ENCODE peak calls at places on chromosomes 7 and 10, in six cellular contexts. C is WERI-Rb-1; I is CD4-positive, alpha-beta T cell; N is BE2C; Y is A549; P is Panc1. W is an unnamed sample.

GRCh38 chr10:81872206-81872605 is 2.8 kb upstream of the NRG3 start:
- DNase-seq in P (no peak), I (no peak), C (peak), N (no peak), Y (no peak), W (no peak)

GRCh38 chr7:155455776-155456516 is 2.0 kb upstream of the EN2 start:
- DNase-seq in Y (no peak), P (no peak), C (no peak), I (no peak), N (no peak), W (peak)

GRCh38 chr7:134804351-134804750 is 24.9 kb downstream of the CALD1 start:
- DNase-seq in P (no peak), N (no peak), Y (no peak), C (no peak), I (no peak), W (no peak)

GRCh38 chr10:7409045-7409731 is 1.6 kb downstream of the SFMBT2 start:
- DNase-seq in P (no peak), N (peak), C (no peak), Y (peak), I (peak), W (peak)

GRCh38 chr7:92765725-92766124 is 70.6 kb downstream of the CDK6 start:
- DNase-seq in N (no peak), Y (no peak), P (no peak), I (no peak), C (no peak), W (no peak)

GRCh38 chr10:74377476-74377875 is 226.5 kb downstream of the ADK start:
- DNase-seq in Y (no peak), N (no peak), I (no peak), C (no peak), P (no peak), W (no peak)

GRCh38 chr7:2092279-2092678 is 140.5 kb downstream of the MAD1L1 start:
- DNase-seq in N (no peak), P (no peak), I (no peak), C (no peak), Y (no peak), W (no peak)

GRCh38 chr7:28984631-28985030 is 26.5 kb upstream of the TRIL start:
- DNase-seq in P (no peak), Y (peak), N (peak), I (no peak), C (no peak), W (no peak)

GRCh38 chr7:41058986-41059741 is 643.7 kb downstream of the INHBA start:
- DNase-seq in Y (no peak), I (no peak), C (no peak), N (no peak), P (no peak), W (no peak)

GRCh38 chr7:25894002-25894901 is 257.7 kb upstream of the NFE2L3 start:
- DNase-seq in N (peak), I (peak), Y (no peak), P (no peak), C (peak), W (peak)

GRCh38 chr10:91420868-91421267 is 10.7 kb downstream of the HECTD2 start:
- DNase-seq in N (no peak), P (no peak), I (no peak), Y (no peak), C (no peak), W (no peak)

GRCh38 chr7:96415293-96415940 is 93.5 kb upstream of the SLC25A13 start:
- DNase-seq in I (no peak), P (no peak), Y (no peak), C (no peak), N (no peak), W (no peak)

GRCh38 chr10:44949127-44949802 is 10.3 kb upstream of the RASSF4 start:
- DNase-seq in C (no peak), I (no peak), N (no peak), P (no peak), Y (no peak), W (no peak)

GRCh38 chr10:98253499-98253898 is 14.5 kb downstream of the LOXL4 start:
- DNase-seq in C (no peak), I (no peak), N (no peak), P (no peak), Y (no peak), W (no peak)

GRCh38 chr10:105879396-105879795 is 1238.3 kb downstream of the SORCS3 start:
- DNase-seq in I (no peak), P (no peak), C (no peak), Y (no peak), N (no peak), W (no peak)

GRCh38 chr7:15686957-15687644 is 618 bp upstream of the MEOX2 start:
- DNase-seq in C (no peak), P (no peak), N (no peak), Y (no peak), I (no peak), W (no peak)

GRCh38 chr10:132735923-132736391 is 50.0 kb downstream of the NKX6-2 start:
- DNase-seq in P (no peak), N (no peak), Y (no peak), C (no peak), I (no peak), W (no peak)

GRCh38 chr10:123474700-123475099 is 191.5 kb upstream of the GPR26 start:
- DNase-seq in N (no peak), P (no peak), Y (no peak), C (no peak), I (no peak), W (no peak)

GRCh38 chr10:62512732-62513475 is 138.7 kb downstream of the ZNF365 start:
- DNase-seq in I (no peak), C (no peak), P (no peak), N (no peak), Y (peak), W (no peak)

GRCh38 chr7:121513105-121513504 is 117.0 kb upstream of the FAM3C start:
- DNase-seq in N (no peak), Y (no peak), P (no peak), I (no peak), C (no peak), W (no peak)

GRCh38 chr7:41529831-41530230 is 173.1 kb downstream of the INHBA start:
- DNase-seq in I (no peak), P (no peak), N (no peak), C (no peak), Y (no peak), W (no peak)

GRCh38 chr7:30348083-30348560 is 63.7 kb downstream of the ZNRF2 start:
- DNase-seq in C (no peak), P (peak), N (no peak), Y (peak), I (peak), W (peak)

GRCh38 chr7:2381227-2381626 is 22.2 kb upstream of the CHST12 start:
- DNase-seq in Y (no peak), P (no peak), N (no peak), I (no peak), C (no peak), W (no peak)

DNA sequence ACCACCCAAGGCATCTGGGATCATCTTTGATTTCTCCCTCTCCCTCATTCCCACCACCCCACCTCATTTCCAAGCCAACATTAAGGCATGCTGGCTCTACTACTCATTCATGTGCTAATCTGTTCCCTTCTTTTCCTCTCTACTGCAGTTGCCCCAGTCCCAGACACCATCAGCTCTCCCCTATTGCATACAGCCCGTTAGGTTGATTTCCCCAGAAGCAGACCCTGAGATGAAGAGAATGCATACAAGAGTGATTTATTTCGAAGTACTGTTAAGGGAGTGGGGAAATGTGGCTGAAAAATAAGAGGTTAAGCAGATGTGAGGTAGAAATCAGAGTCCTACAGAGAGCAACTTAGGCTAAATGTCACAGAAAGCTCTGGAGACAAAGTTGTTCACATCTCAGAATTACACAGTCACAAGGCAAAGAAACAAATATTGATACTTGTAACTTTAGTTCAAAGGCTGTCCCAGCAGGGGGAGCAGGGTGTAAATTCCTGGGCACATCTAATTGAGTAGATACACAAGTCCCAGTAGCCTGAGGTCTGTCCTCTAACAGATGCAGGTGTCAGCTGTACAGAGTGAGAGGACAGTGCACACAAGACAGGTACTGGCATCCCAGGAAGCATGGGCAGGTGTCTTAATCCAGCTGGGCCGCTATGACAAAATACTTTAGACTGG is 20.9 kb downstream of the AKR1D1 start:
- DNase-seq in Y (peak), P (no peak), N (peak), I (no peak), C (peak), W (peak)
- TF ChIP-seq CTCF in Y (peak), P (peak), N (peak), I (peak), C (peak), W (peak)

GRCh38 chr7:47581821-47582747 is at the start of gene TNS3:
- DNase-seq in I (no peak), Y (no peak), N (peak), P (no peak), C (peak), W (no peak)

GRCh38 chr7:47580175-47580701 is 1.7 kb downstream of the TNS3 start:
- DNase-seq in P (no peak), C (no peak), I (no peak), N (no peak), Y (no peak), W (no peak)

GRCh38 chr7:47579458-47579857 is 2.5 kb downstream of the TNS3 start:
- DNase-seq in Y (no peak), C (no peak), N (no peak), I (no peak), P (no peak), W (no peak)

GRCh38 chr7:47581442-47581820 is 480 bp downstream of the TNS3 start:
- DNase-seq in N (peak), C (no peak), P (no peak), I (no peak), Y (no peak), W (no peak)

DNA sequence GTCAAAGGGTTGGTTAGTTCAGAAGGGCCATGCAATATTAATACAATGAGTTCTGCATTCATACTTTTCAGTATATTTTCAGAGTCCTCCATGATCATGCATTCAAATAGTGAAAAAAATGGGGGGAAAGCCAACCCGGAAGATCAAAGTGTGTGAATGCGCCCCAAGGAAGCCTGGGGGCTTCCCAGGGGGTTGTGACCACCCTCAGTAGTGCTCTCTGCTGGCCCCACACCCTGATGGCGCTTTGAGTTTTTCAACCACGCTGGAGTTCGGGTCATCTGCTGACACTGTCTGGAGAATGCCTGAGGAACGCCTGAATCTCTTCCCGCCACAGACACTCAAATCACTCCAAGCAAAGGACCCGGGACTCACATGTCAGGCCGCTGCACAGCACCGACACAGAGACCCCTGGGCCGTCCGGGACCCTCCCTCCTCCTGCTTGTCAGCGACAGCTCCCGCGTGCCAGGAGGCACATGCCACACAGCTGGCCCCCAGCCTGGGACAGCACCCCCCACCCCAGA is 1.0 kb downstream of the TNS3 start:
- DNase-seq in Y (no peak), N (no peak), P (no peak), C (peak), I (no peak), W (no peak)
- TF ChIP-seq CTCF in Y (no peak), N (no peak), P (no peak), C (peak), I (no peak), W (no peak)

DNA sequence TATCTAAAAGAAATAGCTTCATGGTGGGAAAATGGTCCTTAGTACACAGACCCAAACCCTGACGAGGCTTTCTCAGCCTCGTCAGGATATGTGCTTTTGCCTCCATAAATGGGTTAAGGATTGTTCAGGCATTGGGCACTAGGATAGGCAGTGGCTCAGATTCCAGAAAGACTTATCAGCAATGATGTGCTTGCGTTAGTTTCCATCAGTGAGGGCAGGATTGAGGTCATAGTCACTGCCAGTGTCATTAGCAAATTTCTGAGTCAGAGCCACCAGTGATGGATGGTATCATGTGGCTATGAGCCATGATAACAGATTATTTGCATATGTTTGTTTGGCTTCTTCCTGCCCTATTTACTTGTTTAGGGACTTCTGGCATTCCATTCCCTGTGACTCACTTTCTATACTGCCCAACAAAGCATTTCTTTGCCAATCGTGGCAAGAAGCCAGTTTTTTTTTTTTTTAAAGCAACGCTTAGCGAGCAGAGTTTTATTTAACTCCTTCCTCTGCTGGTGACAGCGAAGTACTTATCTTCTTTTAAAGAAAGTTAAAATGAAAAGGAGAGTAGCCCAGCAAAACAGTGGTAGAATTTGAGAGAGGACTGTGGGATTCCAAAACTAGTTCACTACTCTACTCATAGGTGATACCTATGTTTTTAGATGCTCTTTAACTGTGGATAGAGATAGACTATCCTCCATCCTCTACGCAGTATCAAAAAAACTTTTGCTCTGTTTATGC is 44.4 kb downstream of the MYPN start:
- DNase-seq in N (peak), C (no peak), I (no peak), P (peak), Y (peak), W (no peak)
- TF ChIP-seq CTCF in N (no peak), C (no peak), I (no peak), P (no peak), Y (no peak), W (no peak)

DNA sequence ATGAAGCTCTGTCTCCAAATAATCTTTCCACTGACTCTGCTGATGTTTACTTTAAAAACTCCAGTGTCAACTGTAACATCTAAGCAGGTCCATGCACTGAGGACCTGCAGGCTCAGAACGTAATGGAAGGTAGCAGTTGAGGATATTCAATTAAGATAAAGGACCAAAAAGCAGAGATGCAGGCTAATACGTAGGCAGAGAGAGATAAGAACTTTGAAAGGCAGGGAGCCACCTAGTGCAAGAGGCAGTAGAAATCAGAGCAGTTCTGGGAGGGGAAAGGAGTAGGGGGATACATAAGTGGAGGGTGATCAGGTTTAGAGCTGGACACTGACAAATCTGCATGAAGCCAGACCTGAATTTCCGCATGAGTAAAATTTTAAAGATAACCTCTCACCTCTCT is 114.5 kb upstream of the POM121L12 start:
- DNase-seq in C (no peak), I (no peak), Y (no peak), P (no peak), N (peak), W (no peak)
- TF ChIP-seq CTCF in C (no peak), I (no peak), Y (no peak), P (no peak), N (peak), W (no peak)

GRCh38 chr10:116809528-116810500 is 39.5 kb upstream of the ENO4 start:
- DNase-seq in P (no peak), C (no peak), N (peak), Y (peak), I (no peak), W (no peak)
- TF ChIP-seq CTCF in P (peak), C (peak), N (peak), Y (peak), I (no peak), W (peak)

DNA sequence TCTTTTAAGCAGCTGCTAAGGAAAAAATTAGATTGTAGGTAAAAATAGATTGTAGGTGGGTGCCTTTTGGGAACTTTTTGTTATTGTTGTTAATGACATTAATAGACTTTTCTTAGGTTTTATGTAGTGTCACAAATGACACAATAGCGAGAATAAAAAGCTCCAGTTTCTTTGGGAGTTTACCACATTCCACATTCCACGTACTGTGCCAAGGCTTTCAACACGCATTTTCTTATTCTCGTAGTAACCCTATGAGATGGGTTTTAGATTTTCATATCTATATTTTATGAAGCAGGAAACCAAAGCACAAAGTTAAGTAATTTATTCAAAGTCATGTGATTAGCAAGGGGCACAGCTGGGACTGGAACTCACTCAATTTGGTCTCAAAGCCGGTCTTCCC is 103.8 kb downstream of the XRCC2 start:
- DNase-seq in P (no peak), C (no peak), I (no peak), N (no peak), Y (no peak), W (no peak)
- TF ChIP-seq CTCF in P (no peak), C (no peak), I (no peak), N (no peak), Y (no peak), W (no peak)

W was measured in GM13977.